ENCODE peak calls at places on chromosomes 2 and 18, in seven cellular contexts. One of them, this sample, is unnamed.

GRCh38 chr2:234414591-234414990 is 82.3 kb downstream of the ARL4C start:
- DNase-seq in GM23338: no peak
- DNase-seq in OCI-LY7: no peak
- DNase-seq in GM23248: no peak
- DNase-seq in MM.1S: no peak
- DNase-seq in hepatocyte: no peak
- DNase-seq in HCT116: no peak
- DNase-seq in this sample: no peak

GRCh38 chr2:223991611-223992010 is 34.3 kb downstream of the MRPL44 start:
- DNase-seq in GM23338: no peak
- DNase-seq in OCI-LY7: no peak
- DNase-seq in GM23248: no peak
- DNase-seq in MM.1S: no peak
- DNase-seq in hepatocyte: no peak
- DNase-seq in HCT116: no peak
- DNase-seq in this sample: no peak

GRCh38 chr18:23585007-23585871 is 1.1 kb downstream of the NPC1 start:
- DNase-seq in GM23338: peak
- DNase-seq in OCI-LY7: peak
- DNase-seq in GM23248: peak
- DNase-seq in MM.1S: peak
- DNase-seq in hepatocyte: peak
- DNase-seq in HCT116: no peak
- DNase-seq in this sample: peak

GRCh38 chr18:4017479-4017878 is 437.6 kb downstream of the DLGAP1 start:
- DNase-seq in GM23338: peak
- DNase-seq in OCI-LY7: peak
- DNase-seq in GM23248: peak
- DNase-seq in MM.1S: peak
- DNase-seq in hepatocyte: peak
- DNase-seq in HCT116: peak
- DNase-seq in this sample: peak

GRCh38 chr2:104447831-104448434 is 406.0 kb upstream of the POU3F3 start:
- DNase-seq in GM23338: peak
- DNase-seq in OCI-LY7: peak
- DNase-seq in GM23248: no peak
- DNase-seq in MM.1S: peak
- DNase-seq in hepatocyte: no peak
- DNase-seq in HCT116: no peak
- DNase-seq in this sample: no peak

GRCh38 chr2:11976090-11976489 is 229.7 kb downstream of the LPIN1 start:
- DNase-seq in GM23338: no peak
- DNase-seq in OCI-LY7: no peak
- DNase-seq in GM23248: no peak
- DNase-seq in MM.1S: no peak
- DNase-seq in hepatocyte: no peak
- DNase-seq in HCT116: no peak
- DNase-seq in this sample: peak

GRCh38 chr2:191560594-191560993 is 117.3 kb upstream of the NABP1 start:
- DNase-seq in GM23338: no peak
- DNase-seq in OCI-LY7: no peak
- DNase-seq in GM23248: no peak
- DNase-seq in MM.1S: no peak
- DNase-seq in hepatocyte: no peak
- DNase-seq in HCT116: no peak
- DNase-seq in this sample: no peak

GRCh38 chr2:43611987-43612894 is 16.4 kb upstream of the THADA start:
- DNase-seq in GM23338: peak
- DNase-seq in OCI-LY7: peak
- DNase-seq in GM23248: peak
- DNase-seq in MM.1S: peak
- DNase-seq in hepatocyte: peak
- DNase-seq in HCT116: peak
- DNase-seq in this sample: peak

GRCh38 chr2:39050109-39050508 is 70.7 kb downstream of the SOS1 start:
- DNase-seq in GM23338: no peak
- DNase-seq in OCI-LY7: no peak
- DNase-seq in GM23248: peak
- DNase-seq in MM.1S: no peak
- DNase-seq in hepatocyte: no peak
- DNase-seq in HCT116: no peak
- DNase-seq in this sample: peak

GRCh38 chr2:62727259-62727867 is 21.9 kb downstream of the EHBP1 start:
- DNase-seq in GM23338: no peak
- DNase-seq in OCI-LY7: no peak
- DNase-seq in GM23248: no peak
- DNase-seq in MM.1S: no peak
- DNase-seq in hepatocyte: no peak
- DNase-seq in HCT116: no peak
- DNase-seq in this sample: no peak

GRCh38 chr18:74127483-74127750 is 20.2 kb downstream of the FBXO15 start:
- DNase-seq in GM23338: no peak
- DNase-seq in OCI-LY7: no peak
- DNase-seq in GM23248: no peak
- DNase-seq in MM.1S: no peak
- DNase-seq in hepatocyte: no peak
- DNase-seq in HCT116: no peak
- DNase-seq in this sample: no peak

GRCh38 chr2:130374587-130375290 is 18.9 kb downstream of the PTPN18 start:
- DNase-seq in GM23338: no peak
- DNase-seq in OCI-LY7: no peak
- DNase-seq in GM23248: peak
- DNase-seq in MM.1S: no peak
- DNase-seq in hepatocyte: no peak
- DNase-seq in HCT116: no peak
- DNase-seq in this sample: no peak

DNA sequence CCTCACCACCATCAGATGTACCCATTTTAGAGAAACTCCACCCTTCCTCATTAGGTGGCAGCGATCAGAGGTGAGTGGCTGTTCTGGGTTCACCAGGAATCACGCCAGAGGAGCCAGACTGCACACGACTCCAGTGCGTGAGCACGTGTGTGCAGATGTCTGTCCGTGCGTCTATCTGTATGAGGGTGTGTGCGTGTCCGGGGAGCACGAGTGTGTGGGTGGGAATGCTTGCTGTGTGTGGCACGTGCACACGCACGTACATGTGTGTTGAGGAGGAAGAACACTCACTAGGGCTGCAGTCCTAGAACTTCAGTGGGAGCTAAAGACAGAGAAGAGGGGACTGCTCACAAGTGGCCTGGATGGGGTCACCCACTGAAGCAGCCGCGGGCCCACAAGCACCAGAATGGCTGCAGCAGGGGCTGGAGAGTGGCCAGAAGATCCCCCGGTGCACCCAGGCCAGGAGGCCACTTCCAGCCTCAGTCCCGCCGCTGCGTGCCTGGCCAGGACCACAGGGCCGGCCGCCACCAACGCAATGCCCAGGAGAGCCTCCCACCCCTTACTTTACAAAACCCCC is 13.9 kb downstream of the HDAC4 start:
- DNase-seq in GM23338: no peak
- DNase-seq in OCI-LY7: no peak
- DNase-seq in GM23248: no peak
- DNase-seq in MM.1S: no peak
- DNase-seq in hepatocyte: no peak
- DNase-seq in HCT116: no peak
- DNase-seq in this sample: no peak
- TF ChIP-seq EZH2phosphoT487 in GM23338: no peak
- TF ChIP-seq EZH2phosphoT487 in OCI-LY7: no peak
- TF ChIP-seq EZH2phosphoT487 in GM23248: no peak
- TF ChIP-seq EZH2phosphoT487 in MM.1S: no peak
- TF ChIP-seq EZH2phosphoT487 in hepatocyte: no peak
- TF ChIP-seq EZH2phosphoT487 in HCT116: no peak
- TF ChIP-seq EZH2phosphoT487 in this sample: no peak

DNA sequence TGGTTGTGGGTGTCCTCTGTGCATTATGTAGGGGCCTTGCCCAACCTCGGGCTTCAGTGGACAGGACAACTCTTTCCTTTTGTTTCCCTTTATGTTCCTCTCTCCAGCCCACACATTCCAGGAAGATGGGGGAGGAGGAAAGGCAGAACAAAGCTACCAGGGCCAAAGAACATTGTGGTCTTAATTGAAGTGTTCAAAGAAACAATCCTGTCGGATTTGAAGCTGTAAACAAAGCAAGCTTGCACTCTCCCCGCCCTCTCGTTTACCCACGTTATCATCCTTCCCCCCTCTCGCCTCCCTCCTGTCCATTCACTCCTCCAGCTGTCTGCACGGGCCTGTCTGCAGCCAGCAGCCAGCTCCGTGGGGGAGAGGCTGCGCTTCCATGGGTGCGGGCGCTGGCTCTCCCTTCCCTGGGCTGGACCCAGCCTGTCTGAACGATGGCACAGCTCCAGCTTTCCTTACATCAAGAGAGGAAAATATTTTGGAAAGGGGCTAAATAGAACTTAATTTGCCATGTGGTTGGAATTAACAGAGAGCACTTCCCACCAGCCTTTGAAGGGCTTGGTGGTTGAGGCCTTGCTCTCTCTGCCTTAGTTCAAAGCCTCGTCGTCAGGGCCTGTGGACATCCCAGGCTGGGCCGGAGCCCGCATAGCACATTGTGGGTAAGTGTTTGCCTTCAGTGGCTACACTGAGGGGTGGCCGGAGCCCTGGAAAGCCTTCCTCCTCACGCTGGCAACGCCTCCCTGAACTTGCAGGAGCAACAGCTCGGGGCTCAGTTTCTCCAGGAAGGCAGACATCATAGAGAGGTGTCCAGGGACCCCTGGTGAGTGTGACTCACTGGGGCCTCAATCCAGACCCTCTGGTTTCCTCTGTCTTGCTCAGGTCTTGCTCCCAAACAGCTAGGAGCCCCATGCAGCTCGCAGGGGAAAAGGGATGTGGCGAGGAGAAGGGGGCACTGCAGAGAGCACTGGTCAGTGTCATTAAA is 60.6 kb upstream of the HS6ST1 start:
- DNase-seq in GM23338: no peak
- DNase-seq in OCI-LY7: no peak
- DNase-seq in GM23248: peak
- DNase-seq in MM.1S: no peak
- DNase-seq in hepatocyte: peak
- DNase-seq in HCT116: no peak
- DNase-seq in this sample: no peak
- TF ChIP-seq EZH2phosphoT487 in GM23338: no peak
- TF ChIP-seq EZH2phosphoT487 in OCI-LY7: no peak
- TF ChIP-seq EZH2phosphoT487 in GM23248: no peak
- TF ChIP-seq EZH2phosphoT487 in MM.1S: no peak
- TF ChIP-seq EZH2phosphoT487 in hepatocyte: no peak
- TF ChIP-seq EZH2phosphoT487 in HCT116: no peak
- TF ChIP-seq EZH2phosphoT487 in this sample: no peak

GRCh38 chr2:102106133-102106556 is 36.4 kb upstream of the IL1R1 start:
- DNase-seq in GM23338: no peak
- DNase-seq in OCI-LY7: no peak
- DNase-seq in GM23248: peak
- DNase-seq in MM.1S: no peak
- DNase-seq in hepatocyte: no peak
- DNase-seq in HCT116: no peak
- DNase-seq in this sample: peak
- TF ChIP-seq EZH2phosphoT487 in GM23338: no peak
- TF ChIP-seq EZH2phosphoT487 in OCI-LY7: no peak
- TF ChIP-seq EZH2phosphoT487 in GM23248: no peak
- TF ChIP-seq EZH2phosphoT487 in MM.1S: no peak
- TF ChIP-seq EZH2phosphoT487 in hepatocyte: no peak
- TF ChIP-seq EZH2phosphoT487 in HCT116: no peak
- TF ChIP-seq EZH2phosphoT487 in this sample: no peak

DNA sequence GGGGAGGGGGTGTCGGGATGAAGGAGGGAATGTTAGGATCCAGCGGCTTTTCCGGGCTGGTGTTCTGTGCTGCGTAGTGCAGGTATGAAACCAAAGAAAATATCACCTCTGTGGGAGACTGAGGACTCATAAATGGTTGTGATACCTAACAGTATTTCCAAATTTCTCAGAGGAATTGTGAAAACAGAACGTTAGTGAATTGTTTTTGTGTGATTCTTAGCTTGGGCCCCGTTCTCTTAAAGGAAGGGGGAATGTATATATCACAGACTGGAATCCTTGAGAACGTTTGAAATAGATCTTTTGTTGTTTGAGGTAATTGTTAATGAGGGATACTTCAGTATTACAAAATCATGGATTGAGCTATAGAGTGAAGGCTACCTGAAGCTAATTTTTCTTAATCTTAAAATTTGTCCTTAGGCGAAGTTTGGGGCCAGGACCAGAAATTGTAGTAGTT is 858 bp downstream of the ZNF638 start:
- DNase-seq in GM23338: no peak
- DNase-seq in OCI-LY7: no peak
- DNase-seq in GM23248: no peak
- DNase-seq in MM.1S: no peak
- DNase-seq in hepatocyte: no peak
- DNase-seq in HCT116: no peak
- DNase-seq in this sample: no peak
- TF ChIP-seq EZH2phosphoT487 in GM23338: no peak
- TF ChIP-seq EZH2phosphoT487 in OCI-LY7: no peak
- TF ChIP-seq EZH2phosphoT487 in GM23248: no peak
- TF ChIP-seq EZH2phosphoT487 in MM.1S: no peak
- TF ChIP-seq EZH2phosphoT487 in hepatocyte: no peak
- TF ChIP-seq EZH2phosphoT487 in HCT116: no peak
- TF ChIP-seq EZH2phosphoT487 in this sample: no peak

DNA sequence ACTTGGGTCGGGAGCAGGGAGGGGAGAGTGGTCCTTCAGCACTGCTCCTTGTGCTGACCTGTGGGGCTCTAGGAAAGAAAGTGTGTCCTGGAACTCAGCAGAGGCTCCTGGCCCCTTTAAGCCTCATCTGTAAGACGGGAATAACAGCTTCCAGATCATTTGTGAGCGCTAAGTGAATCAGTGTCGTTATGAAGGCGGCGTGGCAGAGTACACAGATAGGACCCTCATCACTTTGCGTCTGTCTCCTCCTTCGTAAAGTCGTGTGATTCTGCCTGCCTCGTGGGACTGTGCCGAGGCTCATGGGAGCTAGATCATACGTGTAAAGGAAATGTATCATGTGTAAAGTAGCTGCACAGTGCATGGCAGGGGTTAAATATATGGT is 18.6 kb downstream of the COLEC11 start:
- DNase-seq in GM23338: no peak
- DNase-seq in OCI-LY7: no peak
- DNase-seq in GM23248: no peak
- DNase-seq in MM.1S: no peak
- DNase-seq in hepatocyte: no peak
- DNase-seq in HCT116: no peak
- DNase-seq in this sample: no peak
- TF ChIP-seq EZH2phosphoT487 in GM23338: no peak
- TF ChIP-seq EZH2phosphoT487 in OCI-LY7: no peak
- TF ChIP-seq EZH2phosphoT487 in GM23248: no peak
- TF ChIP-seq EZH2phosphoT487 in MM.1S: no peak
- TF ChIP-seq EZH2phosphoT487 in hepatocyte: no peak
- TF ChIP-seq EZH2phosphoT487 in HCT116: no peak
- TF ChIP-seq EZH2phosphoT487 in this sample: no peak

DNA sequence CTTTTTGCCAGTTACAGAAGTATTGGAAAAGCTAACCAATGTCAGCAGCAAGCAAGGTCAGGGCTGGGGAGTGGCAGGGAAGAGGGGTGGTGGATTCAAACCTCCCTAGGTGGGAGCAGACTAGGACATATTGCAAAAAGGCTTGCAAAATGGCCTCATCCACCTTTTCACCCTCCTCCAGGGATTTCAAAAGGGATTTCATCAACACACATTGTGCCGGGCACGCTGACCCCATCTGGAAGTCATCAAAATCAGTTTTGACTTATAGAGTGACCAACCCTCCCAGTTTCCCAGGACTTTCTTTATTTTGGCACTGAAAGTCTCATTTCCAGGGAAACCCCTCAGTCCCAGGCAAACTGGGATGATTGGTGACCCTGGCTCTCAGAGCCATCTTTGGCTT is 94.7 kb downstream of the BIN1 start:
- DNase-seq in GM23338: no peak
- DNase-seq in OCI-LY7: no peak
- DNase-seq in GM23248: peak
- DNase-seq in MM.1S: no peak
- DNase-seq in hepatocyte: no peak
- DNase-seq in HCT116: no peak
- DNase-seq in this sample: no peak
- TF ChIP-seq EZH2phosphoT487 in GM23338: no peak
- TF ChIP-seq EZH2phosphoT487 in OCI-LY7: no peak
- TF ChIP-seq EZH2phosphoT487 in GM23248: no peak
- TF ChIP-seq EZH2phosphoT487 in MM.1S: no peak
- TF ChIP-seq EZH2phosphoT487 in hepatocyte: no peak
- TF ChIP-seq EZH2phosphoT487 in HCT116: no peak
- TF ChIP-seq EZH2phosphoT487 in this sample: no peak